ENCODE peak calls at places on chromosomes 1 and 21, in five cellular contexts. R is T-helper 17 cell, P is T-helper 22 cell, W is amygdala, N is midbrain. M is an unnamed sample.

GRCh38 chr1:15748690-15749398 is 6.5 kb downstream of the TMEM82 start:
- DNase-seq in R (no peak), P (no peak), N (no peak), W (no peak), M (no peak)

GRCh38 chr1:154669464-154670282 is 61.7 kb upstream of the ADAR start:
- DNase-seq in N (peak), P (peak), W (peak), R (peak), M (peak)

GRCh38 chr21:38806153-38806941 is 618 bp downstream of the ETS2 start:
- DNase-seq in P (no peak), W (no peak), N (no peak), R (peak), M (no peak)

GRCh38 chr1:77031101-77031662 is 163.9 kb downstream of the ST6GALNAC5 start:
- DNase-seq in W (no peak), R (no peak), P (no peak), N (no peak), M (no peak)

GRCh38 chr21:26171310-26172100 is 935 bp upstream of the APP start:
- DNase-seq in N (no peak), P (no peak), W (no peak), R (no peak), M (no peak)

GRCh38 chr21:34029724-34030528 is 43.5 kb upstream of the MRPS6 start:
- DNase-seq in P (peak), W (no peak), R (no peak), N (no peak), M (peak)

GRCh38 chr21:39630191-39630591 is 17.5 kb downstream of the B3GALT5 start:
- DNase-seq in P (no peak), R (no peak), N (no peak), W (no peak), M (peak)

GRCh38 chr1:7422081-7422480 is 349.0 kb upstream of the VAMP3 start:
- DNase-seq in R (no peak), P (no peak), N (no peak), W (no peak), M (no peak)

GRCh38 chr1:209207701-209208286 is 375.7 kb upstream of the CAMK1G start:
- DNase-seq in N (peak), R (no peak), P (no peak), W (peak), M (peak)

GRCh38 chr1:231885209-231885854 is 258.7 kb downstream of the DISC1 start:
- DNase-seq in P (no peak), R (no peak), W (no peak), N (no peak), M (no peak)

GRCh38 chr1:157490337-157491165 is 61.8 kb downstream of the FCRL5 start:
- DNase-seq in N (peak), R (no peak), P (no peak), W (no peak), M (peak)

GRCh38 chr1:26538480-26539412 is 9.2 kb downstream of the RPS6KA1 start:
- DNase-seq in R (no peak), W (no peak), N (peak), P (peak), M (peak)

GRCh38 chr1:221344693-221345092 is 397.2 kb downstream of the DUSP10 start:
- DNase-seq in R (no peak), P (no peak), W (no peak), N (no peak), M (no peak)

GRCh38 chr1:211135342-211135950 is 1.5 kb upstream of the KCNH1 start:
- DNase-seq in P (no peak), R (no peak), N (peak), W (no peak), M (no peak)

GRCh38 chr1:151282883-151283725 is 1.0 kb downstream of the ZNF687 start:
- DNase-seq in W (no peak), P (no peak), R (no peak), N (peak), M (no peak)

GRCh38 chr1:85570446-85571180 is 9.9 kb upstream of the CCN1 start:
- DNase-seq in P (no peak), W (no peak), R (no peak), N (no peak), M (no peak)

GRCh38 chr1:101797722-101798121 is 199.0 kb downstream of the OLFM3 start:
- DNase-seq in R (no peak), P (no peak), W (no peak), N (no peak), M (no peak)

GRCh38 chr1:154557939-154558609 is 388 bp downstream of the UBE2Q1 start:
- DNase-seq in P (peak), N (no peak), W (no peak), R (no peak), M (peak)

GRCh38 chr1:22861764-22862440 is 110.8 kb downstream of the LACTBL1 start:
- DNase-seq in W (no peak), N (peak), P (no peak), R (no peak), M (peak)

GRCh38 chr1:69976896-69977295 is 228.5 kb downstream of the LRRC40 start:
- DNase-seq in P (no peak), W (no peak), N (no peak), R (no peak), M (peak)

GRCh38 chr21:25062061-25062460 is 545.2 kb downstream of the MRPL39 start:
- DNase-seq in R (no peak), W (no peak), P (no peak), N (no peak), M (no peak)

GRCh38 chr1:19360026-19360813 is 48.1 kb downstream of the SLC66A1 start:
- DNase-seq in P (no peak), N (no peak), W (no peak), R (no peak), M (no peak)

GRCh38 chr1:97186381-97186780 is 464.8 kb downstream of the PTBP2 start:
- DNase-seq in R (no peak), N (no peak), P (no peak), W (no peak), M (no peak)

GRCh38 chr1:207838156-207839082 is 72.5 kb downstream of the CD34 start:
- DNase-seq in R (no peak), N (peak), P (no peak), W (no peak), M (peak)

GRCh38 chr1:23837905-23838304 is 12.7 kb upstream of the HMGCL start:
- DNase-seq in N (no peak), W (no peak), P (no peak), R (no peak), M (no peak)

GRCh38 chr1:1597275-1597930 is 2.5 kb downstream of the FNDC10 start:
- DNase-seq in R (no peak), W (no peak), P (no peak), N (no peak), M (no peak)

GRCh38 chr1:71038942-71039341 is 8.7 kb downstream of the PTGER3 start:
- DNase-seq in W (no peak), N (no peak), R (no peak), P (no peak), M (no peak)

GRCh38 chr1:84750110-84750509 is 59.8 kb upstream of the SSX2IP start:
- DNase-seq in W (no peak), P (no peak), N (no peak), R (no peak), M (no peak)

GRCh38 chr1:3351300-3352083 is 103.0 kb upstream of the ARHGEF16 start:
- DNase-seq in P (no peak), R (no peak), W (no peak), N (no peak), M (no peak)

GRCh38 chr1:107056426-107057196 is at the start of gene PRMT6:
- DNase-seq in N (peak), P (peak), W (peak), R (peak), M (peak)

GRCh38 chr1:230277201-230277771 is 148.8 kb downstream of the PGBD5 start:
- DNase-seq in N (no peak), R (no peak), P (no peak), W (no peak), M (no peak)

GRCh38 chr1:24664507-24665033 is 21.5 kb downstream of the SRRM1 start:
- DNase-seq in N (no peak), P (no peak), R (no peak), W (no peak), M (no peak)

GRCh38 chr1:153958961-153959260 is 499 bp upstream of the CRTC2 start:
- DNase-seq in N (no peak), W (no peak), R (no peak), P (no peak), M (no peak)

GRCh38 chr1:58576727-58577675 is at the start of gene TACSTD2:
- DNase-seq in W (no peak), N (no peak), P (no peak), R (no peak), M (no peak)

GRCh38 chr1:3501856-3502665 is 47.6 kb downstream of the ARHGEF16 start:
- DNase-seq in N (no peak), R (peak), W (no peak), P (no peak), M (peak)

GRCh38 chr1:160541622-160542302 is 18.7 kb upstream of the SLAMF6 start:
- DNase-seq in R (no peak), N (no peak), P (no peak), W (no peak), M (no peak)

GRCh38 chr1:205248793-205249601 is 21.3 kb downstream of the TMCC2 start:
- DNase-seq in W (peak), P (no peak), R (no peak), N (peak), M (peak)

M was measured in head of caudate nucleus.